ENCODE peak calls at places on chromosomes 7 and 10, in four cellular contexts. L, K, D and O are unnamed samples. For H3K27me3, the result is how much of the 10 kb centered on the place peaks cover.

GRCh38 chr10:114684822-114685209 is 26.7 kb upstream of the ABLIM1 start:
- DNase-seq in L (no peak), K (no peak), D (no peak), O (no peak)

GRCh38 chr7:37193775-37194135 is 254.9 kb downstream of the ELMO1 start:
- DNase-seq in L (no peak), K (no peak), D (no peak), O (no peak)

GRCh38 chr10:114221235-114221634 is 17.8 kb upstream of the VWA2 start:
- DNase-seq in L (no peak), K (no peak), D (no peak), O (no peak)

GRCh38 chr10:29669149-29669548 is 34.4 kb upstream of the SVIL start:
- DNase-seq in L (no peak), K (no peak), D (no peak), O (no peak)

GRCh38 chr7:103702982-103703381 is 257.0 kb upstream of the SLC26A5 start:
- DNase-seq in L (no peak), K (no peak), D (no peak), O (no peak)

GRCh38 chr10:110820321-110820814 is 51.4 kb upstream of the PDCD4 start:
- DNase-seq in L (peak), K (no peak), D (no peak), O (no peak)

GRCh38 chr7:30445770-30446169 is 32.8 kb downstream of the NOD1 start:
- DNase-seq in L (peak), K (peak), D (peak), O (no peak)

GRCh38 chr7:27714831-27715444 is 25.0 kb upstream of the TAX1BP1 start:
- DNase-seq in L (no peak), K (no peak), D (no peak), O (no peak)

GRCh38 chr7:121494531-121494930 is 98.4 kb upstream of the FAM3C start:
- DNase-seq in L (no peak), K (no peak), D (no peak), O (peak)

GRCh38 chr10:60130130-60130579 is 223.8 kb upstream of the CCDC6 start:
- DNase-seq in L (no peak), K (no peak), D (no peak), O (no peak)

GRCh38 chr10:132521466-132522102 is 16.0 kb upstream of the INPP5A start:
- DNase-seq in L (peak), K (peak), D (no peak), O (no peak)

GRCh38 chr10:62850646-62851045 is 34.5 kb upstream of the EGR2 start:
- DNase-seq in L (no peak), K (no peak), D (no peak), O (no peak)

GRCh38 chr10:132131581-132132250 is 55.0 kb upstream of the DPYSL4 start:
- DNase-seq in L (no peak), K (no peak), D (no peak), O (no peak)

GRCh38 chr7:157951300-157952049 is 614.7 kb downstream of the DNAJB6 start:
- DNase-seq in L (no peak), K (no peak), D (no peak), O (no peak)

GRCh38 chr10:89552213-89552612 is 16.8 kb upstream of the SLC16A12 start:
- DNase-seq in L (no peak), K (no peak), D (no peak), O (no peak)

GRCh38 chr7:118350260-118350659 is 125.8 kb downstream of the ANKRD7 start:
- DNase-seq in L (no peak), K (no peak), D (no peak), O (no peak)

GRCh38 chr7:117008849-117009531 is 55.7 kb downstream of the ST7 start:
- DNase-seq in L (no peak), K (no peak), D (no peak), O (no peak)

GRCh38 chr10:63221950-63222349 is 88.8 kb downstream of the NRBF2 start:
- DNase-seq in L (no peak), K (no peak), D (no peak), O (no peak)

GRCh38 chr7:22350466-22351328 is 6.3 kb downstream of the RAPGEF5 start:
- DNase-seq in L (no peak), K (no peak), D (no peak), O (no peak)

GRCh38 chr7:34225193-34225592 is 319.9 kb downstream of the BMPER start:
- DNase-seq in L (no peak), K (no peak), D (no peak), O (no peak)

GRCh38 chr7:2728309-2729042 is 40.5 kb downstream of the AMZ1 start:
- DNase-seq in L (no peak), K (no peak), D (peak), O (no peak)
- TF ChIP-seq POLR2AphosphoS5 in L (no peak), K (no peak), D (no peak), O (no peak)

GRCh38 chr10:97195654-97196212 is 10.0 kb upstream of the SLIT1 start:
- DNase-seq in L (no peak), K (no peak), D (no peak), O (no peak)
- H3K27me3 ChIP-seq in L (under half), K (half or more), D (half or more), O (under half)

GRCh38 chr7:7732566-7733290 is 14.3 kb upstream of the RPA3 start:
- DNase-seq in L (no peak), K (no peak), D (no peak), O (no peak)
- TF ChIP-seq POLR2AphosphoS5 in L (peak), K (no peak), D (no peak), O (no peak)

GRCh38 chr7:39952378-39952777 is 2.3 kb downstream of the CDK13 start:
- DNase-seq in L (no peak), K (no peak), D (no peak), O (no peak)
- H3K27me3 ChIP-seq in L (under half), K (under half), D (under half), O (under half)

GRCh38 chr10:73798087-73798486 is 12.7 kb downstream of the ZSWIM8 start:
- DNase-seq in L (peak), K (no peak), D (no peak), O (no peak)

GRCh38 chr10:73798927-73799563 is 12.4 kb downstream of the NDST2 start:
- DNase-seq in L (peak), K (no peak), D (no peak), O (no peak)

GRCh38 chr10:73801253-73801590 is 10.2 kb downstream of the NDST2 start:
- DNase-seq in L (no peak), K (no peak), D (no peak), O (no peak)

GRCh38 chr10:73800560-73801252 is 10.7 kb downstream of the NDST2 start:
- DNase-seq in L (no peak), K (no peak), D (no peak), O (no peak)

DNA sequence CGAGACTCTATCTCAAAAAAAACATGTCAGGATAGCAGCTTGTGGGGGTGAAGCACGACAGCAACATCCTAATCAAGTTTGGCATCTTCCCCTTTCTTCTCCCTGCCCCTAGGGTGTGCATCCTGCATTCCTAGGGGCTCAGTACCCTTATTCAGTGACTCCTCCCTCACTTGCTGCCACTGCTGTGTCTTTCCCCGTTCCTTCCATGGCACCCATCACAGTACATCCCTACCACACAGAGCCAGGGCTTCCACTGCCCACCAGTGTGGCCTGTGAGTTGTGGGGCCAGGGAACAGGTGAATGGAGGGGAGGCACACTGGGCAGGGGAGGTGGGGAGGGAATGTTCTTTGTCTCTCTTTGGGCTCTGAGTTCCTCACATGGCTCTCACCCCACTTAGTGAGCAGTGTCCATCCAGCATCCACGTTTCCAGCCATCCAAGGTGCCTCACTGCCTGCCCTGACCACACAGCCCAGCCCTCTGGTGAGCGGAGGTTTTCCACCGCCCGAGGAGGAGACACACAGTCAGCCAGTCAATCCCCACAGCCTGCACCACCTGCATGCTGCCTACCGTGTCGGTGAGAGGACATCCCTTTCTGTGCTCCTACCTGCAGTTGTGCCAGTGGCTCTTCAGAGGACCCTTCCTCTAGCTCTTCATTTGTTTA is 11.4 kb downstream of the NDST2 start:
- DNase-seq in L (no peak), K (no peak), D (no peak), O (no peak)
- TF ChIP-seq POLR2AphosphoS5 in L (peak), K (peak), D (no peak), O (no peak)

DNA sequence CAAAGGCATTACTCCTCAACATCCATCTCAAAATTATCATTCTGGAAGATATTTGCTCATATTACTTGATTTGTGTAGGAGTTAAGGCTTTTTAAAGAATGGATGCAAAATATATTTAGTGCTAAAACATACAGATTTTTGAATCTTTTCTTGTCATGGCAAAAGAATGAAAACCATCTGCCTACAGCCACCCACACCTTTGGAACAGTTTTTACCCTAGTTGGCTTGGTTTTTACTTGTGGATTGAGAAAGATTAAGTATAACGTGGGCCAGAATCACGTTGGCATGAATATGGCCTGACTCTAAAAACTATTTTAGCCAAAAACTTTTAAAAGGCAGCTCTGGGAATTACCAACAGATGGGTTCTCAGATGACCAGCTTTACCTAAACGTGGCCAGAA is 128.2 kb downstream of the SPAG6 start:
- DNase-seq in L (no peak), K (no peak), D (no peak), O (no peak)
- H3K27me3 ChIP-seq in L (under half), K (half or more), D (half or more), O (under half)